ENCODE peak calls at places on chromosomes 11 and 22, in four cellular contexts. One of them, this sample, is unnamed.
A peak's percentile ranks its signal among the peaks of the same experiment; 100 is the strongest.

GRCh38 chr22:49566693-49567092 is 261.0 kb downstream of the BRD1 start:
- DNase-seq in EH: no peak
- DNase-seq in bronchial epithelial cell: no peak
- DNase-seq in stomach: no peak
- DNase-seq in this sample: no peak

GRCh38 chr11:65870307-65870658 is 2.3 kb downstream of the EFEMP2 start:
- DNase-seq in stomach: no peak
- DNase-seq in bronchial epithelial cell: no peak
- DNase-seq in EH: no peak
- DNase-seq in this sample: no peak

GRCh38 chr22:30425616-30426394 is at the start of gene MTFP1:
- DNase-seq in EH: peak; percentile 69
- DNase-seq in bronchial epithelial cell: peak; percentile 53
- DNase-seq in stomach: peak; percentile 66
- DNase-seq in this sample: peak; percentile 95

GRCh38 chr11:1299621-1300020 is 9.8 kb downstream of the TOLLIP start:
- DNase-seq in bronchial epithelial cell: no peak
- DNase-seq in stomach: peak; percentile 22
- DNase-seq in EH: no peak
- DNase-seq in this sample: peak; percentile 28

GRCh38 chr11:44624761-44625221 is 59.3 kb downstream of the CD82 start:
- DNase-seq in bronchial epithelial cell: no peak
- DNase-seq in stomach: peak; percentile 13
- DNase-seq in EH: no peak
- DNase-seq in this sample: no peak

GRCh38 chr11:83502041-83502440 is 215.9 kb upstream of the CCDC90B start:
- DNase-seq in EH: peak; percentile 28
- DNase-seq in bronchial epithelial cell: peak; percentile 92
- DNase-seq in stomach: peak; percentile 32
- DNase-seq in this sample: no peak

GRCh38 chr11:13098067-13098466 is 89.0 kb downstream of the RASSF10 start:
- DNase-seq in EH: no peak
- DNase-seq in bronchial epithelial cell: peak; percentile 98
- DNase-seq in stomach: no peak
- DNase-seq in this sample: no peak

GRCh38 chr11:69213315-69213714 is 57.6 kb downstream of the SMIM38 start:
- DNase-seq in stomach: peak; percentile 7
- DNase-seq in bronchial epithelial cell: peak; percentile 12
- DNase-seq in EH: no peak
- DNase-seq in this sample: no peak

GRCh38 chr11:118434123-118434552 is 2.2 kb upstream of the KMT2A start:
- DNase-seq in EH: peak; percentile 40
- DNase-seq in bronchial epithelial cell: no peak
- DNase-seq in stomach: no peak
- DNase-seq in this sample: peak; percentile 17

GRCh38 chr11:1939006-1939626 is 8.0 kb upstream of the MRPL23 start:
- DNase-seq in bronchial epithelial cell: no peak
- DNase-seq in stomach: no peak
- DNase-seq in EH: peak; percentile 23
- DNase-seq in this sample: no peak

GRCh38 chr11:75142714-75143419 is 8.0 kb upstream of the SLCO2B1 start:
- DNase-seq in stomach: peak; percentile 44
- DNase-seq in bronchial epithelial cell: peak; percentile 89
- DNase-seq in EH: peak; percentile 96
- DNase-seq in this sample: peak; percentile 54

GRCh38 chr11:87445002-87445401 is 407.3 kb downstream of the TMEM135 start:
- DNase-seq in EH: peak; percentile 90
- DNase-seq in stomach: no peak
- DNase-seq in bronchial epithelial cell: no peak
- DNase-seq in this sample: no peak

GRCh38 chr22:35313311-35314121 is 13.8 kb downstream of the TOM1 start:
- DNase-seq in bronchial epithelial cell: peak; percentile 77
- DNase-seq in stomach: peak; percentile 24
- DNase-seq in EH: peak; percentile 95
- DNase-seq in this sample: no peak

This sample was measured in GM23338.